ENCODE peak calls at places on chromosomes 13 and 19, in eight cellular contexts. O is brain microvascular endothelial cell, F is astrocyte of the spinal cord, J is GM13977, R is left lung, S is natural killer cell, H is tibial nerve, L is H9. W is an unnamed sample.
A peak's percentile ranks its signal among the peaks of the same experiment; 100 is the strongest.

GRCh38 chr13:101417043-101417406 is 717 bp upstream of the NALCN start:
- DNase-seq in J (no peak), H (no peak), O (peak; percentile 70), F (peak; percentile 60), R (no peak), S (no peak), L (no peak), W (no peak)

GRCh38 chr13:35475960-35476943 is at the start of gene MAB21L1:
- DNase-seq in O (peak; percentile 29), S (no peak), J (peak; percentile 21), F (peak; percentile 62), H (peak; percentile 46), L (no peak), R (no peak), W (peak; percentile 91)

GRCh38 chr19:1469936-1470863 is 8.8 kb downstream of the C19orf25 start:
- DNase-seq in S (no peak), O (no peak), H (no peak), J (peak; percentile 88), L (peak; percentile 79), F (no peak), R (no peak), W (no peak)

GRCh38 chr13:112719556-112719955 is 29.7 kb downstream of the ATP11A start:
- DNase-seq in O (no peak), H (no peak), S (no peak), F (no peak), R (no peak), J (no peak), L (no peak), W (no peak)

GRCh38 chr19:37982655-37983054 is 75.6 kb downstream of the SIPA1L3 start:
- DNase-seq in O (no peak), L (no peak), J (no peak), R (no peak), F (no peak), H (no peak), S (no peak), W (no peak)

GRCh38 chr13:76879211-76879875 is 6.9 kb downstream of the KCTD12 start:
- DNase-seq in S (peak; percentile 57), O (peak; percentile 85), L (no peak), H (no peak), J (peak; percentile 63), F (peak; percentile 70), R (peak; percentile 81), W (peak; percentile 76)

GRCh38 chr13:75585153-75585552 is 35.6 kb downstream of the UCHL3 start:
- DNase-seq in S (no peak), F (no peak), L (no peak), J (no peak), O (no peak), R (no peak), H (no peak), W (no peak)

GRCh38 chr19:32497386-32497785 is 83.6 kb upstream of the PDCD5 start:
- DNase-seq in J (no peak), H (no peak), R (no peak), L (no peak), S (no peak), O (no peak), F (no peak), W (no peak)

GRCh38 chr19:15702590-15702930 is 25.3 kb upstream of the OR10H2 start:
- DNase-seq in R (peak; percentile 42), J (no peak), H (peak; percentile 75), S (no peak), O (no peak), F (no peak), L (no peak), W (no peak)
- TF ChIP-seq CTCF in R (no peak), J (peak; percentile 27), H (no peak), S (no peak), O (no peak), F (no peak), L (no peak), W (no peak)

GRCh38 chr19:50334741-50335421 is 5.7 kb upstream of the KCNC3 start:
- DNase-seq in R (no peak), O (no peak), H (no peak), S (no peak), L (no peak), J (no peak), F (no peak), W (no peak)

GRCh38 chr19:50332014-50332263 is 2.8 kb upstream of the KCNC3 start:
- DNase-seq in H (no peak), F (no peak), L (no peak), S (no peak), J (no peak), R (no peak), O (no peak), W (no peak)

GRCh38 chr19:50332264-50333038 is 3.3 kb upstream of the KCNC3 start:
- DNase-seq in H (no peak), R (peak; percentile 54), O (no peak), S (no peak), F (no peak), J (peak; percentile 19), L (peak; percentile 73), W (no peak)

GRCh38 chr19:50333737-50334617 is 4.8 kb upstream of the KCNC3 start:
- DNase-seq in L (peak; percentile 67), S (peak; percentile 84), F (no peak), O (no peak), R (peak; percentile 77), J (peak; percentile 89), H (no peak), W (no peak)

DNA sequence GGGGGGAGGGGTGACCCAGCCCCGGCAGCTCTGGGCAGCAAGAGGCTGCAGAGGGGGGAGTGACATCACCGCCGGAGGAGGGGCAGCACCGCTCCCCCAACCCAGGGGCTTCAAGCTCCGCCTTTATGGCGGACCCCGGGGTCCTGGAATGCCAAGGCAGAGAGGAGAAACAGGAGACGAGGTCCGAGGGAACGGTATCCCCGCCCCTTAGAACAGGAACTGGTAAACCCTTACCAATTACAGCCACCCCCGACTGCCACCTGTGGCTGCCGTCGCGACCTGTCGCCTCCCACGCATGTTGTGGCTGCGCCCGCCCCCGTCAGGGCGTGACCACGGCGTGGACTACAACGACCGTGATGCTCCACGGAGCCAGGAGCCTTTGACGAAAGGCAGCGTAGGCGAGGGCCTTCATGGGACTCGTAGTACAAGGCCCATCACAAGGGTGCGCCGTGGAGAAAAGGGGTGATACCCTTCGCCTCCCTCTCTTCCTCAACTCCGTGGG is 4.1 kb upstream of the KCNC3 start:
- DNase-seq in L (peak; percentile 96), O (peak; percentile 81), R (peak; percentile 96), H (peak; percentile 45), J (peak; percentile 91), S (peak; percentile 74), F (peak; percentile 84), W (peak; percentile 8)
- TF ChIP-seq CTCF in L (no peak), O (no peak), R (no peak), H (no peak), J (peak; percentile 13), S (no peak), F (no peak), W (no peak)

GRCh38 chr19:49064029-49064629 is 489 bp downstream of the NTF4 start:
- DNase-seq in H (no peak), S (no peak), F (no peak), O (no peak), R (no peak), J (no peak), L (peak; percentile 68), W (no peak)

GRCh38 chr19:49059056-49059455 is 1.5 kb upstream of the CGB7 start:
- DNase-seq in S (no peak), J (peak; percentile 19), F (no peak), O (no peak), L (no peak), H (no peak), R (no peak), W (no peak)

GRCh38 chr19:49061445-49061844 is 3.2 kb downstream of the NTF4 start:
- DNase-seq in J (no peak), L (no peak), H (no peak), S (no peak), R (no peak), F (no peak), O (no peak), W (no peak)

GRCh38 chr19:49058592-49058991 is 1.0 kb upstream of the CGB7 start:
- DNase-seq in L (peak; percentile 62), F (peak; percentile 35), J (peak; percentile 68), H (no peak), O (peak; percentile 40), R (no peak), S (no peak), W (no peak)

DNA sequence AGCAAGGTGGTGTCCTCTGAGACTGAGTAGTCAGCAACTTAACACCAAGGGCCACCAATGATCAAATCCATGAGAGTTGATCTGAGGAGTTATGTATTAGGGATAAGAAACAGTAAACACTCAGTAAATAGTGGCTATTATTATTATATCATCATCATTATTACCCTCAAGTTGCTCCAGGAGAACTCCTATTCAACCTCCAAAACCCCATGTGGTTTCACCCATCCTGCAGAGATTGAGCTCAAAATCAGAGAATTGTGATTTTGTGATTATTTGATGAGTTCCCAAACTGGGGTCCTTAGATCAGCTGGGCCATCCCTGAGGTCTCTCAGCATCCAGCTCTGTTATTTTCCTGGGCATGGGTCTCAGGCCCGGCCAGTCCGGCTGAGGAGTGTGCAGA is 3.5 kb upstream of the CGB7 start:
- DNase-seq in O (no peak), F (no peak), J (no peak), S (no peak), H (no peak), R (no peak), L (no peak), W (no peak)
- TF ChIP-seq CTCF in O (no peak), F (no peak), J (no peak), S (no peak), H (no peak), R (no peak), L (no peak), W (no peak)

GRCh38 chr13:114235697-114236096 is 1.0 kb downstream of the CDC16 start:
- DNase-seq in R (no peak), F (no peak), J (no peak), O (no peak), S (no peak), L (no peak), H (no peak), W (no peak)

GRCh38 chr13:114236224-114236623 is 1.5 kb downstream of the CDC16 start:
- DNase-seq in J (no peak), H (no peak), O (no peak), S (no peak), L (no peak), R (no peak), F (no peak), W (no peak)

GRCh38 chr13:114237415-114238112 is 2.9 kb downstream of the CDC16 start:
- DNase-seq in F (no peak), J (no peak), S (no peak), L (no peak), R (no peak), O (no peak), H (no peak), W (no peak)

GRCh38 chr13:114234266-114234644 is 442 bp upstream of the CDC16 start:
- DNase-seq in R (no peak), O (no peak), F (no peak), H (no peak), S (no peak), L (no peak), J (no peak), W (no peak)

DNA sequence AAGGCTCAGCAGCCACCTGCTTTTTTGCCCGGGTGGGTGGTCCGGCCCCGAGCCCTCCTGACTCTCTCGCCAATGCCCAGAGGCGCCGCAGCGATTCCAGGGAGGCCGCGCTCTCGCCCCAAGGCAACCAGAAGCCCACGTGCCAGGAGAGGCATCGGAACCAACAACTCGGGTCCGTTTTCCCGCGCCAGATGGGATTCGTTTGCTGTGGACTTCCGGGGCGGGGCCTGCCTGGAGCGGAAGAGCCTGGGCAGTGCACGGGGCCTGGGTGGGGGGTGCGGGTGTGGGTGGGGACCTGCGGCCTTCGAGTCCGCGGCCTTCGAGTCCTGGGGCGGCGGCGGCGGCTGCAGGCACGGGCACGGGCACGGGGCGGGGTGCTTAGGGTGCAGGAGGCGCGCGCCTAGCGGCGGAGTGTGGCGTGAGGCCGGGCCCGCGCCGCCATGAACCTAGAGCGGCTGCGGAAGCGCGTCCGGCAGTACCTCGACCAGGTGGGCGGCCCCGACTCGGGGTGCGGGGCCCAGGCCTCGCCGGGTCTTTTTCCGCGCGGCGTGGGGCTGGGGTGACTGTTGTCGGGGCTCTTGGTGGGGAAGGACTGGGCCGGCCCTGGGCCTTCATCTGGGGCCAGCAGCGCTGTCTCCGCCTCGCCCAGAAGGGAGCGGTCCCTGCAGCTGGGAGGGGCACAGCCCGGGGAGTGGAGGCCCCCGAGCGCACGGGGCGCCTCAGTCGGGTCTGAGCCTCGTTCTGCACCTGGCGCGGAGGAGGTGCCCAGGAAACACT is at the start of gene CDC16:
- DNase-seq in H (peak; percentile 93), R (peak; percentile 90), S (peak; percentile 58), F (peak; percentile 90), J (peak; percentile 94), L (peak; percentile 92), O (peak; percentile 86), W (peak; percentile 76)
- TF ChIP-seq CTCF in H (no peak), R (no peak), S (no peak), F (no peak), J (no peak), L (peak; percentile 40), O (no peak), W (peak; percentile 61)

W was measured in HFFc6.